ENCODE peak calls at places on chromosomes 6 and 20, in seven cellular contexts. One of them, this sample, is unnamed.

GRCh38 chr6:72622094-72622540 is 253 bp downstream of the KCNQ5 start:
- DNase-seq in endothelial cell: peak
- DNase-seq in adrenal gland: peak
- DNase-seq in AG10803: peak
- DNase-seq in AG04450: no peak
- DNase-seq in lung: no peak
- DNase-seq in GM06990: peak
- DNase-seq in this sample: peak

GRCh38 chr6:137728386-137729349 is 138.4 kb upstream of the TNFAIP3 start:
- DNase-seq in endothelial cell: no peak
- DNase-seq in adrenal gland: no peak
- DNase-seq in AG10803: peak
- DNase-seq in AG04450: peak
- DNase-seq in lung: peak
- DNase-seq in GM06990: no peak
- DNase-seq in this sample: no peak

GRCh38 chr6:91082311-91082803 is 495.5 kb upstream of the MAP3K7 start:
- DNase-seq in endothelial cell: no peak
- DNase-seq in adrenal gland: no peak
- DNase-seq in AG10803: no peak
- DNase-seq in AG04450: no peak
- DNase-seq in lung: no peak
- DNase-seq in GM06990: no peak
- DNase-seq in this sample: no peak

GRCh38 chr6:132365319-132365907 is 35.9 kb downstream of the MOXD1 start:
- DNase-seq in endothelial cell: no peak
- DNase-seq in adrenal gland: no peak
- DNase-seq in AG10803: peak
- DNase-seq in AG04450: no peak
- DNase-seq in lung: no peak
- DNase-seq in GM06990: peak
- DNase-seq in this sample: no peak

GRCh38 chr6:12324096-12324495 is 33.9 kb downstream of the EDN1 start:
- DNase-seq in endothelial cell: no peak
- DNase-seq in adrenal gland: no peak
- DNase-seq in AG10803: peak
- DNase-seq in AG04450: no peak
- DNase-seq in lung: peak
- DNase-seq in GM06990: no peak
- DNase-seq in this sample: no peak

GRCh38 chr6:89239338-89239737 is 22.2 kb upstream of the GABRR1 start:
- DNase-seq in endothelial cell: peak
- DNase-seq in adrenal gland: no peak
- DNase-seq in AG10803: no peak
- DNase-seq in AG04450: no peak
- DNase-seq in lung: no peak
- DNase-seq in GM06990: no peak
- DNase-seq in this sample: no peak

GRCh38 chr6:24517659-24518538 is 23.1 kb downstream of the ALDH5A1 start:
- DNase-seq in endothelial cell: no peak
- DNase-seq in adrenal gland: no peak
- DNase-seq in AG10803: no peak
- DNase-seq in AG04450: no peak
- DNase-seq in lung: no peak
- DNase-seq in GM06990: peak
- DNase-seq in this sample: no peak

GRCh38 chr6:21188505-21189223 is 404.9 kb upstream of the SOX4 start:
- DNase-seq in endothelial cell: no peak
- DNase-seq in adrenal gland: no peak
- DNase-seq in AG10803: no peak
- DNase-seq in AG04450: no peak
- DNase-seq in lung: no peak
- DNase-seq in GM06990: peak
- DNase-seq in this sample: no peak

GRCh38 chr20:25275813-25276532 is 28.1 kb downstream of the PYGB start:
- DNase-seq in endothelial cell: no peak
- DNase-seq in adrenal gland: no peak
- DNase-seq in AG10803: no peak
- DNase-seq in AG04450: no peak
- DNase-seq in lung: no peak
- DNase-seq in GM06990: no peak
- DNase-seq in this sample: no peak

GRCh38 chr20:44056010-44056698 is 130.8 kb downstream of the JPH2 start:
- DNase-seq in endothelial cell: peak
- DNase-seq in adrenal gland: no peak
- DNase-seq in AG10803: no peak
- DNase-seq in AG04450: no peak
- DNase-seq in lung: no peak
- DNase-seq in GM06990: no peak
- DNase-seq in this sample: peak

GRCh38 chr20:63014710-63015109 is 7.9 kb upstream of the BHLHE23 start:
- DNase-seq in endothelial cell: no peak
- DNase-seq in adrenal gland: no peak
- DNase-seq in AG10803: no peak
- DNase-seq in AG04450: no peak
- DNase-seq in lung: no peak
- DNase-seq in GM06990: no peak
- DNase-seq in this sample: no peak

GRCh38 chr6:167115054-167115453 is 7.8 kb upstream of the CCR6 start:
- DNase-seq in endothelial cell: peak
- DNase-seq in adrenal gland: no peak
- DNase-seq in AG10803: no peak
- DNase-seq in AG04450: no peak
- DNase-seq in lung: no peak
- DNase-seq in GM06990: no peak
- DNase-seq in this sample: no peak

GRCh38 chr6:109013551-109014101 is 81.0 kb downstream of the SESN1 start:
- DNase-seq in endothelial cell: no peak
- DNase-seq in adrenal gland: no peak
- DNase-seq in AG10803: no peak
- DNase-seq in AG04450: no peak
- DNase-seq in lung: no peak
- DNase-seq in GM06990: no peak
- DNase-seq in this sample: no peak

GRCh38 chr6:41288025-41288777 is 1.7 kb upstream of the TREM1 start:
- DNase-seq in endothelial cell: no peak
- DNase-seq in adrenal gland: no peak
- DNase-seq in AG10803: no peak
- DNase-seq in AG04450: no peak
- DNase-seq in lung: no peak
- DNase-seq in GM06990: no peak
- DNase-seq in this sample: no peak

GRCh38 chr6:134074151-134074712 is 21.8 kb upstream of the SLC2A12 start:
- DNase-seq in endothelial cell: peak
- DNase-seq in adrenal gland: no peak
- DNase-seq in AG10803: no peak
- DNase-seq in AG04450: no peak
- DNase-seq in lung: no peak
- DNase-seq in GM06990: no peak
- DNase-seq in this sample: peak

GRCh38 chr20:10916312-10916711 is 242.5 kb upstream of the JAG1 start:
- DNase-seq in endothelial cell: no peak
- DNase-seq in adrenal gland: no peak
- DNase-seq in AG10803: no peak
- DNase-seq in AG04450: no peak
- DNase-seq in lung: no peak
- DNase-seq in GM06990: no peak
- DNase-seq in this sample: no peak

GRCh38 chr6:88047510-88048150 is at the start of gene SPACA1:
- DNase-seq in endothelial cell: no peak
- DNase-seq in adrenal gland: no peak
- DNase-seq in AG10803: no peak
- DNase-seq in AG04450: no peak
- DNase-seq in lung: no peak
- DNase-seq in GM06990: no peak
- DNase-seq in this sample: no peak

GRCh38 chr6:19837511-19838441 is 606 bp downstream of the ID4 start:
- DNase-seq in endothelial cell: peak
- DNase-seq in adrenal gland: no peak
- DNase-seq in AG10803: peak
- DNase-seq in AG04450: no peak
- DNase-seq in lung: no peak
- DNase-seq in GM06990: no peak
- DNase-seq in this sample: peak

GRCh38 chr6:101490857-101491256 is 97.3 kb downstream of the GRIK2 start:
- DNase-seq in endothelial cell: no peak
- DNase-seq in adrenal gland: no peak
- DNase-seq in AG10803: no peak
- DNase-seq in AG04450: no peak
- DNase-seq in lung: no peak
- DNase-seq in GM06990: no peak
- DNase-seq in this sample: no peak

GRCh38 chr20:4571759-4572531 is 149.8 kb upstream of the PRND start:
- DNase-seq in endothelial cell: no peak
- DNase-seq in adrenal gland: no peak
- DNase-seq in AG10803: peak
- DNase-seq in AG04450: no peak
- DNase-seq in lung: no peak
- DNase-seq in GM06990: no peak
- DNase-seq in this sample: no peak

GRCh38 chr20:63029358-63030121 is 22.8 kb upstream of the BHLHE23 start:
- DNase-seq in endothelial cell: no peak
- DNase-seq in adrenal gland: no peak
- DNase-seq in AG10803: no peak
- DNase-seq in AG04450: no peak
- DNase-seq in lung: no peak
- DNase-seq in GM06990: no peak
- DNase-seq in this sample: no peak

GRCh38 chr20:371755-372542 is 8.6 kb upstream of the TRIB3 start:
- DNase-seq in endothelial cell: peak
- DNase-seq in adrenal gland: peak
- DNase-seq in AG10803: peak
- DNase-seq in AG04450: no peak
- DNase-seq in lung: peak
- DNase-seq in GM06990: no peak
- DNase-seq in this sample: no peak

GRCh38 chr6:37819802-37820712 is 530 bp downstream of the ZFAND3 start:
- DNase-seq in endothelial cell: peak
- DNase-seq in adrenal gland: peak
- DNase-seq in AG10803: peak
- DNase-seq in AG04450: no peak
- DNase-seq in lung: peak
- DNase-seq in GM06990: peak
- DNase-seq in this sample: peak

DNA sequence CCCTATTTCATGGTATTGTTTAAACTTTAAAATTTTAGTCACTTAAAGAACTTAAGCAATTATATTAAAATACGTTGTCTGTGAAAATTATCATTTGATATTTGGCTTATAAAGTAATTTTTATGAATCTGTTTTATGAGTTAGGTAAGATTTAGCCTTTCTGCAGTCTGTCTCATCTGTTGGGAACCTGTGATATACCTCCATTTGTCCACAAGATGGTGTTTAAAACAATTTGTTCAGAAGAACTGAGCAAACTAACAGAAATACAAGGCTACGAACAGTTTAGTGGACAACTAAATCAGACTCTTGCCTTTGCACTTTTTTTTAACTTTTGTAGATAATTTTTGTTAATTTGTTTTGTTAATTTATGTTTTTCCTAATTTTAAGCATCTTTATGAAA is 92.4 kb downstream of the COL9A1 start:
- DNase-seq in endothelial cell: no peak
- DNase-seq in adrenal gland: no peak
- DNase-seq in AG10803: peak
- DNase-seq in AG04450: no peak
- DNase-seq in lung: no peak
- DNase-seq in GM06990: no peak
- DNase-seq in this sample: no peak
- TF ChIP-seq CTCF in endothelial cell: no peak
- TF ChIP-seq CTCF in adrenal gland: no peak
- TF ChIP-seq CTCF in AG10803: peak
- TF ChIP-seq CTCF in AG04450: peak
- TF ChIP-seq CTCF in lung: no peak
- TF ChIP-seq CTCF in GM06990: peak
- TF ChIP-seq CTCF in this sample: peak

DNA sequence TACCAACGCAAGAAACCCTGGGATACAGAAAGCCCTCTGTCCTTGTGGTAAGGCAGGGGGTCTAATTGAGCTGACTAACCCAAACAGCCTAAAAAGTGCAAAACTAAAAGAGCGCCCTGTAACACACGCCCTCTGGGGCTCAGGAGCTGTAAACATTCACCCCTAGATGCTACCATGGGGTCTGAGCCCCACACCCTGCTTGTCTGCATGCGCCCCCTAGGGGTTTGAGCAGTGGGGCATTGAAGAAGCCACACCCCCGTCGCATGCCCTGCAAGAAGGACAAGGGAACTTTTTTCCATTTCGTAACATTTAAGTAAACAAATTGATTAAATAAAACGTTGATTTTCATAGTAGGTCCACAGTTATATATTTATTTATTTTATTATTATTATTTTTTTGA is 616.9 kb upstream of the MAN1A1 start:
- DNase-seq in endothelial cell: no peak
- DNase-seq in adrenal gland: no peak
- DNase-seq in AG10803: no peak
- DNase-seq in AG04450: no peak
- DNase-seq in lung: no peak
- DNase-seq in GM06990: no peak
- DNase-seq in this sample: no peak
- TF ChIP-seq CTCF in endothelial cell: no peak
- TF ChIP-seq CTCF in adrenal gland: no peak
- TF ChIP-seq CTCF in AG10803: no peak
- TF ChIP-seq CTCF in AG04450: peak
- TF ChIP-seq CTCF in lung: no peak
- TF ChIP-seq CTCF in GM06990: peak
- TF ChIP-seq CTCF in this sample: no peak

GRCh38 chr6:130851026-130851425 is 23.8 kb downstream of the SMLR1 start:
- DNase-seq in endothelial cell: no peak
- DNase-seq in adrenal gland: no peak
- DNase-seq in AG10803: no peak
- DNase-seq in AG04450: no peak
- DNase-seq in lung: no peak
- DNase-seq in GM06990: no peak
- DNase-seq in this sample: no peak
- TF ChIP-seq CTCF in endothelial cell: no peak
- TF ChIP-seq CTCF in adrenal gland: no peak
- TF ChIP-seq CTCF in AG10803: no peak
- TF ChIP-seq CTCF in AG04450: no peak
- TF ChIP-seq CTCF in lung: no peak
- TF ChIP-seq CTCF in GM06990: no peak
- TF ChIP-seq CTCF in this sample: no peak

GRCh38 chr20:14958626-14959025 is 621.2 kb upstream of the FLRT3 start:
- DNase-seq in endothelial cell: no peak
- DNase-seq in adrenal gland: no peak
- DNase-seq in AG10803: no peak
- DNase-seq in AG04450: no peak
- DNase-seq in lung: no peak
- DNase-seq in GM06990: no peak
- DNase-seq in this sample: no peak

GRCh38 chr20:14956538-14956937 is 619.1 kb upstream of the FLRT3 start:
- DNase-seq in endothelial cell: no peak
- DNase-seq in adrenal gland: no peak
- DNase-seq in AG10803: no peak
- DNase-seq in AG04450: no peak
- DNase-seq in lung: no peak
- DNase-seq in GM06990: no peak
- DNase-seq in this sample: no peak

GRCh38 chr20:14957416-14957815 is 620.0 kb upstream of the FLRT3 start:
- DNase-seq in endothelial cell: no peak
- DNase-seq in adrenal gland: no peak
- DNase-seq in AG10803: no peak
- DNase-seq in AG04450: no peak
- DNase-seq in lung: no peak
- DNase-seq in GM06990: no peak
- DNase-seq in this sample: no peak

GRCh38 chr20:14960837-14961236 is 623.4 kb upstream of the FLRT3 start:
- DNase-seq in endothelial cell: no peak
- DNase-seq in adrenal gland: no peak
- DNase-seq in AG10803: no peak
- DNase-seq in AG04450: no peak
- DNase-seq in lung: no peak
- DNase-seq in GM06990: no peak
- DNase-seq in this sample: no peak

GRCh38 chr20:14959506-14960493 is 622.4 kb upstream of the FLRT3 start:
- DNase-seq in endothelial cell: no peak
- DNase-seq in adrenal gland: no peak
- DNase-seq in AG10803: no peak
- DNase-seq in AG04450: no peak
- DNase-seq in lung: no peak
- DNase-seq in GM06990: no peak
- DNase-seq in this sample: no peak
- TF ChIP-seq CTCF in endothelial cell: no peak
- TF ChIP-seq CTCF in adrenal gland: no peak
- TF ChIP-seq CTCF in AG10803: no peak
- TF ChIP-seq CTCF in AG04450: no peak
- TF ChIP-seq CTCF in lung: no peak
- TF ChIP-seq CTCF in GM06990: no peak
- TF ChIP-seq CTCF in this sample: no peak